ENCODE peak calls at places on chromosomes 2 and 18, in five cellular contexts. V, L, H, U and N are unnamed samples.

GRCh38 chr2:1981850-1982249 is 237.5 kb upstream of the PXDN start:
- DNase-seq in L (no peak), V (no peak), H (no peak), U (no peak), N (no peak)

GRCh38 chr2:215754546-215754945 is 258.8 kb downstream of the MREG start:
- DNase-seq in L (no peak), U (no peak), V (no peak), H (no peak), N (no peak)

GRCh38 chr2:85926526-85926925 is 37.7 kb upstream of the ST3GAL5 start:
- DNase-seq in V (no peak), L (peak), U (no peak), H (no peak), N (no peak)

GRCh38 chr2:158501301-158501700 is 44.5 kb downstream of the PKP4 start:
- DNase-seq in L (peak), V (no peak), H (peak), U (no peak), N (no peak)

GRCh38 chr18:48750485-48751175 is 200.1 kb downstream of the SMAD7 start:
- DNase-seq in U (no peak), L (no peak), V (no peak), H (no peak), N (no peak)

GRCh38 chr18:36265035-36265434 is 32.5 kb upstream of the FHOD3 start:
- DNase-seq in L (no peak), V (no peak), H (no peak), U (no peak), N (no peak)

GRCh38 chr2:181949047-181949446 is 36.6 kb upstream of the PPP1R1C start:
- DNase-seq in H (no peak), U (peak), V (peak), L (no peak), N (no peak)

GRCh38 chr18:21632393-21632792 is 20.3 kb downstream of the SNRPD1 start:
- DNase-seq in H (no peak), U (no peak), V (no peak), L (no peak), N (no peak)

GRCh38 chr2:99915108-99915675 is 227.2 kb downstream of the AFF3 start:
- DNase-seq in L (no peak), V (no peak), H (no peak), U (no peak), N (no peak)

GRCh38 chr2:241068942-241069810 is 32.9 kb downstream of the MTERF4 start:
- DNase-seq in L (no peak), V (no peak), H (no peak), U (no peak), N (no peak)

GRCh38 chr2:128279786-128280701 is 38.6 kb downstream of the HS6ST1 start:
- DNase-seq in H (no peak), L (peak), U (no peak), V (no peak), N (no peak)

GRCh38 chr2:62941413-62941812 is 109.2 kb upstream of the OTX1 start:
- DNase-seq in U (no peak), H (peak), V (no peak), L (no peak), N (no peak)

GRCh38 chr2:235088608-235089020 is 136.8 kb downstream of the SH3BP4 start:
- DNase-seq in V (no peak), L (no peak), U (no peak), H (no peak), N (no peak)

GRCh38 chr18:10526211-10526949 is 553 bp downstream of the NAPG start:
- DNase-seq in V (no peak), U (peak), H (peak), L (peak), N (no peak)

GRCh38 chr18:10138719-10139118 is 224.9 kb downstream of the VAPA start:
- DNase-seq in U (peak), L (no peak), V (no peak), H (no peak), N (no peak)

GRCh38 chr2:161243873-161244272 is 64.4 kb upstream of the PSMD14 start:
- DNase-seq in V (no peak), L (no peak), H (no peak), U (no peak), N (no peak)

GRCh38 chr2:224754129-224754528 is 38.0 kb upstream of the CCDC195 start:
- DNase-seq in V (peak), U (peak), H (no peak), L (no peak), N (peak)

GRCh38 chr2:236939751-236940229 is 145.9 kb upstream of the COPS8 start:
- DNase-seq in H (peak), U (no peak), V (no peak), L (no peak), N (no peak)